ENCODE peak calls at places on chromosomes 1 and 21, in six cellular contexts. One of them, this sample, is unnamed.

GRCh38 chr21:34024382-34024693 is 49.0 kb upstream of the MRPS6 start:
- DNase-seq in stomach: no peak
- DNase-seq in ovary: no peak
- DNase-seq in brain microvascular endothelial cell: no peak
- DNase-seq in right cardiac atrium: no peak
- DNase-seq in neural progenitor cell: no peak
- DNase-seq in this sample: no peak

GRCh38 chr1:7407980-7408770 is 362.9 kb upstream of the VAMP3 start:
- DNase-seq in stomach: peak
- DNase-seq in ovary: peak
- DNase-seq in brain microvascular endothelial cell: no peak
- DNase-seq in right cardiac atrium: no peak
- DNase-seq in neural progenitor cell: no peak
- DNase-seq in this sample: no peak

GRCh38 chr1:247210062-247210385 is 38.2 kb upstream of the ZNF124 start:
- DNase-seq in stomach: no peak
- DNase-seq in ovary: no peak
- DNase-seq in brain microvascular endothelial cell: no peak
- DNase-seq in right cardiac atrium: no peak
- DNase-seq in neural progenitor cell: no peak
- DNase-seq in this sample: no peak

GRCh38 chr1:26721669-26722355 is 26.0 kb downstream of the ARID1A start:
- DNase-seq in stomach: no peak
- DNase-seq in ovary: no peak
- DNase-seq in brain microvascular endothelial cell: no peak
- DNase-seq in right cardiac atrium: no peak
- DNase-seq in neural progenitor cell: no peak
- DNase-seq in this sample: no peak

GRCh38 chr21:38220270-38220737 is 36.5 kb upstream of the KCNJ15 start:
- DNase-seq in stomach: peak
- DNase-seq in ovary: no peak
- DNase-seq in brain microvascular endothelial cell: no peak
- DNase-seq in right cardiac atrium: no peak
- DNase-seq in neural progenitor cell: no peak
- DNase-seq in this sample: no peak

GRCh38 chr21:38869946-38870345 is 64.2 kb downstream of the ETS2 start:
- DNase-seq in stomach: no peak
- DNase-seq in ovary: no peak
- DNase-seq in brain microvascular endothelial cell: peak
- DNase-seq in right cardiac atrium: no peak
- DNase-seq in neural progenitor cell: no peak
- DNase-seq in this sample: no peak

GRCh38 chr1:47424336-47424982 is 8.4 kb downstream of the FOXE3 start:
- DNase-seq in stomach: no peak
- DNase-seq in ovary: no peak
- DNase-seq in brain microvascular endothelial cell: peak
- DNase-seq in right cardiac atrium: no peak
- DNase-seq in neural progenitor cell: peak
- DNase-seq in this sample: no peak

GRCh38 chr1:16118706-16119105 is 37.2 kb downstream of the EPHA2 start:
- DNase-seq in stomach: no peak
- DNase-seq in ovary: no peak
- DNase-seq in brain microvascular endothelial cell: no peak
- DNase-seq in right cardiac atrium: no peak
- DNase-seq in neural progenitor cell: peak
- DNase-seq in this sample: peak

GRCh38 chr1:42427240-42427639 is 28.6 kb downstream of the ZMYND12 start:
- DNase-seq in stomach: no peak
- DNase-seq in ovary: no peak
- DNase-seq in brain microvascular endothelial cell: no peak
- DNase-seq in right cardiac atrium: no peak
- DNase-seq in neural progenitor cell: no peak
- DNase-seq in this sample: no peak

GRCh38 chr1:56056438-56057312 is 522.7 kb downstream of the PLPP3 start:
- DNase-seq in stomach: no peak
- DNase-seq in ovary: no peak
- DNase-seq in brain microvascular endothelial cell: peak
- DNase-seq in right cardiac atrium: no peak
- DNase-seq in neural progenitor cell: no peak
- DNase-seq in this sample: no peak

GRCh38 chr1:175099916-175100315 is 32.3 kb downstream of the TNN start:
- DNase-seq in stomach: no peak
- DNase-seq in ovary: no peak
- DNase-seq in brain microvascular endothelial cell: no peak
- DNase-seq in right cardiac atrium: no peak
- DNase-seq in neural progenitor cell: no peak
- DNase-seq in this sample: no peak
- H3K27ac ChIP-seq in stomach: no peak
- H3K27ac ChIP-seq in ovary: no peak
- H3K27ac ChIP-seq in brain microvascular endothelial cell: no peak
- H3K27ac ChIP-seq in right cardiac atrium: no peak
- H3K27ac ChIP-seq in neural progenitor cell: no peak
- H3K27ac ChIP-seq in this sample: no peak

GRCh38 chr1:61120998-61121397 is 38.6 kb downstream of the NFIA start:
- DNase-seq in stomach: no peak
- DNase-seq in ovary: no peak
- DNase-seq in brain microvascular endothelial cell: no peak
- DNase-seq in right cardiac atrium: no peak
- DNase-seq in neural progenitor cell: no peak
- DNase-seq in this sample: no peak
- H3K27ac ChIP-seq in stomach: peak
- H3K27ac ChIP-seq in ovary: no peak
- H3K27ac ChIP-seq in brain microvascular endothelial cell: peak
- H3K27ac ChIP-seq in right cardiac atrium: no peak
- H3K27ac ChIP-seq in neural progenitor cell: no peak
- H3K27ac ChIP-seq in this sample: peak

DNA sequence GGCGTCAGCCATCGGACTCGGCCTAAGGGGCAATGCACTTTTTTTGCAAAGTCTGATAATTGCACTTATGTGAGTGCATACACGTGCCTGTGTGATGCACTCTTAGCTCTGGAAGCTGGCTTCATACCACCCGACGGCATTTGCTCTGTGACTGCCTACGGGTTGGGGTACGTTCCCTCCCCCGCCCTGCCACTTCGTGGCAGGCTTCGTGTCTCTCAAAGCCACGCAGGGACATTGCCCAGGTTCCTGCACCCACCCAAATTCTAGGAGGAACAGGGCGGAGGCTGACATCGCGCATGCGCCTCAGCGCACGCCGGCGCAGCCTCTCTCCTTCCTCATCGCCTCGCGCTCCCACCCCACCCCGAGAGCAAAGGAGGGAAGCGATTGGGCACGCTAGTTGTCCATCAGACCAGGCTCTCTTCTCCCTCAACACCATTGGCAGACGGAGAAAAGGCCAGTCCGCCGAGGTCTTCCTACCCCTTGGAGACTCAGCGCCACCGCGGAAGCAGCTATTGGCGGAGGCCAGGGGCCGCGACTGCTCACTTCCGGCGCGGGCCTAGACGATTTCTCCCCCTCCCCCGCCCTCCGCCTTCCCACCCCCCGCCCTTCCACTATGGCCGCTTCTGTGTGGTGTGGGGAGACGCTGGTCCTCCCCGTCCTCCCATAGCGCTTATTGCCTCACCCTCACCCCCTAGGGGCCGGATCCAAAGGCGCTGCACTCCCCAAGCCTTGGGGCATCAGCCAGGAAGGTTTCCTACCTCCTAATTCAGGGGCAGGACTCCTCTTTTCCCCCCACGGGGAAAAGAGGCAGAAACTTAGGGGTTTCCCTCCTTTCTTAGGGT is at the start of gene INTS3:
- DNase-seq in stomach: peak
- DNase-seq in ovary: peak
- DNase-seq in brain microvascular endothelial cell: peak
- DNase-seq in right cardiac atrium: peak
- DNase-seq in neural progenitor cell: peak
- DNase-seq in this sample: peak
- H3K27ac ChIP-seq in stomach: peak
- H3K27ac ChIP-seq in ovary: peak
- H3K27ac ChIP-seq in brain microvascular endothelial cell: peak
- H3K27ac ChIP-seq in right cardiac atrium: peak
- H3K27ac ChIP-seq in neural progenitor cell: peak
- H3K27ac ChIP-seq in this sample: peak

DNA sequence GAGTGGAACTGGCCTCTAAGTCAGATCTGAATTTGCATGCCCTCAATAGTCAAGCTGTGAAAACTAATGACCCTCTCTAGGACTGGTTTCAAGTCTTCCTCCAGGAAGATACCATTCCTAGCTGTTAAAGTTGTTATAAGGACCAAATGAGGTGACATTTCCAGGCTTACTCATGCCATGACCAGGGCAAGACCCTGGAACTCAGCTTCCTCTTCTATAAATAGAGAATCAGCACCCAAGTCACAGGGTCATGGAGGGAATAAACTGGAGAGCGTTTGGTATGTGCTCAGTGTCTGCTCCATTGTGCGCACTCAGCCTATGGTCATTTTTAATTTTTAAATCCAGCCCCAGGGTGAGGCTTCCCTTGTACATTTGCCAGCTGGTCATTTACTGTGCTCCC is 2.5 kb downstream of the S100A9 start:
- DNase-seq in stomach: no peak
- DNase-seq in ovary: no peak
- DNase-seq in brain microvascular endothelial cell: no peak
- DNase-seq in right cardiac atrium: no peak
- DNase-seq in neural progenitor cell: no peak
- DNase-seq in this sample: no peak
- H3K27ac ChIP-seq in stomach: peak
- H3K27ac ChIP-seq in ovary: no peak
- H3K27ac ChIP-seq in brain microvascular endothelial cell: no peak
- H3K27ac ChIP-seq in right cardiac atrium: no peak
- H3K27ac ChIP-seq in neural progenitor cell: no peak
- H3K27ac ChIP-seq in this sample: no peak

DNA sequence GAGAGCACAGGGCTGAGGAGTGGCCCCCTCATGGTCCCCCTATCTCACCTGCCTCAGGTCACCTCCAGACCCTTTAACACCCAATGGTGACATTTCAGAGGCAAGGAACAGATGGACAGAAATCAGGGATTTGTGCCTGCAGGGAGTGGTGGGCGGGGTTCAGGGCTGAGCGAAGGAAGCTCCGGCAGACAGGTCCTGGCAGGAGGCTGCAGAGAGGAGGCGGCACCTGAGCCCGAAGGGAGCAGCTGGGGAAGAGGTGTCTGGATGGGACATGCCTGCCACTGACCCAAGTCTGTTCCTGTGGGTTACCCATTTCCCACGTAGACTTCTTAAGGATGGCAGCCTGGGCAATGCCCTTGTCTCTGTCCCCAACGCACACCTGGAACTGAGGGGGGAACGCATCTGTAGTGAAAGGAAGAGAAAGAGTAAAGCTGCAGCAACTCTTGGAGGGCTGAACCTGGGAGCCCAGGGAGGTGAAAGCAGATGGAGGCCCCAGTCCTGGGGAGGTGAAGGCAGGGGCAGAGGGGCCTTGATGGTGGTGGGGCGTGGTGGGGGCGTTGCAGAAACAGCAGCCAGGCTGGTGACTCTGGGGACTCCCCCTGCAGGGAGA is 61.6 kb upstream of the ADARB1 start:
- DNase-seq in stomach: no peak
- DNase-seq in ovary: peak
- DNase-seq in brain microvascular endothelial cell: no peak
- DNase-seq in right cardiac atrium: peak
- DNase-seq in neural progenitor cell: peak
- DNase-seq in this sample: peak
- H3K27ac ChIP-seq in stomach: no peak
- H3K27ac ChIP-seq in ovary: no peak
- H3K27ac ChIP-seq in brain microvascular endothelial cell: peak
- H3K27ac ChIP-seq in right cardiac atrium: no peak
- H3K27ac ChIP-seq in neural progenitor cell: no peak
- H3K27ac ChIP-seq in this sample: peak

DNA sequence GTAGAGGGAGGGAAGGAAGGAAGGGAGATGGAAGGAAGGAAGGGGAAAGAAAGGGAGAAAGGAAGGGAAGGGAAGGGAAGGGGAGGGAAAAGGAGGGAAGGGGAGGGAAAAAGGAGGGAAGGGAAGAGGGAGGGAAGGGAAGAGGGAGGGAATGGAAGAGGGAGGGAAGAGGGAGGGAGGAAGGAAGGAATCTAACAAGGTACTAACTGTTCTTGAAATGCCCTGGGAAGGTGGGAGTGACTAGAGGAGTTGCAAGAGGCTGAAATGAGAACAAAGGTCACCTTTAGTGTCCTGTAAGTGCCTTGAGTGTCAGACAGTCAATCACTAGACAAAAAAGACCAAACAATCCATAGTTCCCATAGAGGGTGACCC is 2.3 kb upstream of the ATP2B4 start:
- DNase-seq in stomach: no peak
- DNase-seq in ovary: no peak
- DNase-seq in brain microvascular endothelial cell: no peak
- DNase-seq in right cardiac atrium: no peak
- DNase-seq in neural progenitor cell: no peak
- DNase-seq in this sample: no peak
- H3K27ac ChIP-seq in stomach: peak
- H3K27ac ChIP-seq in ovary: no peak
- H3K27ac ChIP-seq in brain microvascular endothelial cell: no peak
- H3K27ac ChIP-seq in right cardiac atrium: no peak
- H3K27ac ChIP-seq in neural progenitor cell: no peak
- H3K27ac ChIP-seq in this sample: no peak

GRCh38 chr1:234999513-234999940 is 129.1 kb downstream of the TOMM20 start:
- DNase-seq in stomach: no peak
- DNase-seq in ovary: no peak
- DNase-seq in brain microvascular endothelial cell: no peak
- DNase-seq in right cardiac atrium: no peak
- DNase-seq in neural progenitor cell: no peak
- DNase-seq in this sample: no peak
- H3K27ac ChIP-seq in stomach: peak
- H3K27ac ChIP-seq in ovary: no peak
- H3K27ac ChIP-seq in brain microvascular endothelial cell: no peak
- H3K27ac ChIP-seq in right cardiac atrium: no peak
- H3K27ac ChIP-seq in neural progenitor cell: no peak
- H3K27ac ChIP-seq in this sample: no peak